ENCODE peak calls at places on chromosomes 7 and 10, in four cellular contexts. One of them, this sample, is unnamed.
A peak's percentile ranks its signal among the peaks of the same experiment; 100 is the strongest.

GRCh38 chr7:937851-938484 is 16.5 kb downstream of the ADAP1 start:
- DNase-seq in heart left ventricle: peak; percentile 2
- DNase-seq in NCI-H1436: no peak
- DNase-seq in Karpas-422: no peak
- DNase-seq in this sample: no peak

GRCh38 chr10:104819731-104820130 is 178.6 kb downstream of the SORCS3 start:
- DNase-seq in NCI-H1436: no peak
- DNase-seq in Karpas-422: no peak
- DNase-seq in heart left ventricle: no peak
- DNase-seq in this sample: no peak

GRCh38 chr10:101817542-101818118 is 614 bp downstream of the OGA start:
- DNase-seq in heart left ventricle: peak; percentile 95
- DNase-seq in NCI-H1436: no peak
- DNase-seq in Karpas-422: peak; percentile 72
- DNase-seq in this sample: peak; percentile 92

GRCh38 chr7:125636320-125636962 is 706.8 kb upstream of the POT1 start:
- DNase-seq in heart left ventricle: no peak
- DNase-seq in NCI-H1436: no peak
- DNase-seq in Karpas-422: no peak
- DNase-seq in this sample: no peak

GRCh38 chr10:93468532-93469213 is 13.5 kb downstream of the MYOF start:
- DNase-seq in Karpas-422: no peak
- DNase-seq in heart left ventricle: no peak
- DNase-seq in NCI-H1436: no peak
- DNase-seq in this sample: no peak

GRCh38 chr7:44293561-44294324 is 31.7 kb downstream of the CAMK2B start:
- DNase-seq in Karpas-422: no peak
- DNase-seq in heart left ventricle: peak; percentile 64
- DNase-seq in NCI-H1436: no peak
- DNase-seq in this sample: peak; percentile 10

GRCh38 chr10:101716891-101717659 is 22.1 kb upstream of the FBXW4 start:
- DNase-seq in NCI-H1436: no peak
- DNase-seq in heart left ventricle: no peak
- DNase-seq in Karpas-422: no peak
- DNase-seq in this sample: no peak

GRCh38 chr10:118694848-118695247 is 59.9 kb downstream of the CACUL1 start:
- DNase-seq in heart left ventricle: no peak
- DNase-seq in NCI-H1436: no peak
- DNase-seq in Karpas-422: no peak
- DNase-seq in this sample: no peak

GRCh38 chr7:57404343-57404966 is 45.5 kb upstream of the ZNF716 start:
- DNase-seq in heart left ventricle: peak; percentile 92
- DNase-seq in NCI-H1436: no peak
- DNase-seq in Karpas-422: no peak
- DNase-seq in this sample: peak; percentile 44

GRCh38 chr10:94194256-94194655 is 168.5 kb downstream of the NOC3L start:
- DNase-seq in heart left ventricle: no peak
- DNase-seq in Karpas-422: no peak
- DNase-seq in NCI-H1436: no peak
- DNase-seq in this sample: no peak

GRCh38 chr10:4315529-4315928 is 510.5 kb upstream of the AKR1E2 start:
- DNase-seq in Karpas-422: no peak
- DNase-seq in heart left ventricle: peak; percentile 35
- DNase-seq in NCI-H1436: no peak
- DNase-seq in this sample: no peak

GRCh38 chr10:29627201-29628105 is 7.3 kb downstream of the SVIL start:
- DNase-seq in Karpas-422: no peak
- DNase-seq in heart left ventricle: no peak
- DNase-seq in NCI-H1436: no peak
- DNase-seq in this sample: no peak

GRCh38 chr7:100818366-100818765 is 9.0 kb downstream of the EPHB4 start:
- DNase-seq in NCI-H1436: no peak
- DNase-seq in Karpas-422: no peak
- DNase-seq in heart left ventricle: no peak
- DNase-seq in this sample: no peak

GRCh38 chr7:23653942-23654341 is 26.1 kb upstream of the FAM221A start:
- DNase-seq in heart left ventricle: no peak
- DNase-seq in NCI-H1436: no peak
- DNase-seq in Karpas-422: no peak
- DNase-seq in this sample: no peak

GRCh38 chr7:44981035-44981706 is 2.4 kb upstream of the MYO1G start:
- DNase-seq in NCI-H1436: no peak
- DNase-seq in heart left ventricle: no peak
- DNase-seq in Karpas-422: peak; percentile 77
- DNase-seq in this sample: no peak

GRCh38 chr10:3433988-3434387 is 261.4 kb upstream of the PITRM1 start:
- DNase-seq in NCI-H1436: no peak
- DNase-seq in heart left ventricle: no peak
- DNase-seq in Karpas-422: no peak
- DNase-seq in this sample: no peak

GRCh38 chr7:54813398-54813797 is 54.4 kb upstream of the SEC61G start:
- DNase-seq in Karpas-422: no peak
- DNase-seq in heart left ventricle: no peak
- DNase-seq in NCI-H1436: no peak
- DNase-seq in this sample: no peak

GRCh38 chr7:75762350-75762917 is 9.6 kb downstream of the CCL26 start:
- DNase-seq in NCI-H1436: peak; percentile 56
- DNase-seq in heart left ventricle: no peak
- DNase-seq in Karpas-422: peak; percentile 77
- DNase-seq in this sample: no peak

GRCh38 chr7:6636741-6637543 is at the start of gene ZNF316:
- DNase-seq in heart left ventricle: peak; percentile 72
- DNase-seq in Karpas-422: peak; percentile 84
- DNase-seq in NCI-H1436: peak; percentile 28
- DNase-seq in this sample: peak; percentile 59